ENCODE peak calls at places on chromosomes 6 and 20, in five cellular contexts. Y is HepG2, E is HEK293T, S is GM12878, N is K562. G is an unnamed sample.

GRCh38 chr6:14664616-14665315 is 547.2 kb downstream of the CD83 start:
- DNase-seq in E (no peak), S (no peak), Y (no peak), N (no peak), G (peak; percentile 23)

GRCh38 chr6:126195625-126196236 is 144.2 kb upstream of the CENPW start:
- DNase-seq in Y (no peak), N (peak; percentile 35), S (no peak), E (no peak), G (no peak)

GRCh38 chr6:116410945-116411623 is 40.3 kb downstream of the DSE start:
- DNase-seq in Y (no peak), E (no peak), S (no peak), N (no peak), G (no peak)

GRCh38 chr20:48751871-48752270 is 75.9 kb downstream of the PREX1 start:
- DNase-seq in Y (no peak), E (no peak), S (no peak), N (no peak), G (no peak)

GRCh38 chr6:3139090-3139903 is 18.0 kb downstream of the TUBB2A start:
- DNase-seq in N (no peak), Y (peak; percentile 98), E (no peak), S (no peak), G (no peak)

GRCh38 chr6:168186438-168186837 is 107.4 kb upstream of the FRMD1 start:
- DNase-seq in E (no peak), S (no peak), Y (no peak), N (no peak), G (no peak)

GRCh38 chr20:48772183-48772976 is 55.4 kb downstream of the PREX1 start:
- DNase-seq in N (no peak), E (no peak), S (no peak), Y (no peak), G (no peak)

GRCh38 chr20:49448917-49449316 is 33.6 kb downstream of the KCNB1 start:
- DNase-seq in S (no peak), E (peak; percentile 43), Y (no peak), N (peak; percentile 87), G (no peak)

GRCh38 chr20:62822788-62823651 is 6.2 kb downstream of the COL9A3 start:
- DNase-seq in Y (peak; percentile 98), E (peak; percentile 82), S (no peak), N (peak; percentile 80), G (peak; percentile 89)

GRCh38 chr6:154960299-154960796 is 34.8 kb upstream of the TIAM2 start:
- DNase-seq in N (no peak), Y (peak; percentile 93), E (no peak), S (no peak), G (no peak)

GRCh38 chr6:83417880-83418663 is 12.8 kb downstream of the ME1 start:
- DNase-seq in S (no peak), N (peak; percentile 20), E (peak; percentile 44), Y (peak; percentile 27), G (peak; percentile 36)

GRCh38 chr6:41553405-41553999 is 7.3 kb downstream of the FOXP4 start:
- DNase-seq in Y (no peak), E (no peak), S (no peak), N (no peak), G (no peak)

GRCh38 chr6:128841518-128841917 is 41.4 kb upstream of the LAMA2 start:
- DNase-seq in S (no peak), E (no peak), Y (no peak), N (no peak), G (no peak)

GRCh38 chr6:127515234-127515793 is 3.8 kb downstream of the MTCL3 start:
- DNase-seq in Y (no peak), N (no peak), S (no peak), E (peak; percentile 66), G (peak; percentile 75)

GRCh38 chr6:110041830-110042229 is 63.7 kb downstream of the GPR6 start:
- DNase-seq in S (no peak), E (no peak), N (no peak), Y (no peak), G (no peak)

GRCh38 chr6:162294030-162294429 is 433.5 kb downstream of the PRKN start:
- DNase-seq in E (no peak), N (no peak), Y (no peak), S (no peak), G (no peak)

GRCh38 chr6:41706876-41707564 is 28.4 kb downstream of the TFEB start:
- DNase-seq in E (no peak), Y (no peak), S (no peak), N (no peak), G (no peak)

GRCh38 chr6:43972179-43972914 is 154.9 kb downstream of the MRPL14 start:
- DNase-seq in Y (no peak), N (no peak), E (no peak), S (no peak), G (no peak)

GRCh38 chr6:134373966-134374365 is 56.1 kb upstream of the SGK1 start:
- DNase-seq in N (no peak), Y (no peak), E (no peak), S (no peak), G (no peak)

GRCh38 chr6:5941188-5941587 is 65.5 kb downstream of the NRN1 start:
- DNase-seq in Y (no peak), N (no peak), S (no peak), E (no peak), G (no peak)

GRCh38 chr6:169199625-169200335 is 53.9 kb downstream of the THBS2 start:
- DNase-seq in E (no peak), S (no peak), N (no peak), Y (no peak), G (no peak)

GRCh38 chr6:39113788-39114187 is 1.2 kb downstream of the SAYSD1 start:
- DNase-seq in E (no peak), Y (no peak), S (no peak), N (no peak), G (no peak)

GRCh38 chr20:8509809-8510208 is 377.7 kb downstream of the PLCB1 start:
- DNase-seq in E (no peak), N (no peak), Y (no peak), S (no peak), G (peak; percentile 28)

GRCh38 chr20:44745560-44746366 is at the start of gene KCNK15:
- DNase-seq in E (no peak), S (no peak), N (peak; percentile 71), Y (no peak), G (peak; percentile 71)

GRCh38 chr6:34333858-34334257 is 58.6 kb downstream of the NUDT3 start:
- DNase-seq in N (no peak), S (no peak), E (no peak), Y (no peak), G (no peak)

GRCh38 chr20:24027229-24027628 is 38.6 kb upstream of the GGTLC1 start:
- DNase-seq in S (peak; percentile 2), E (no peak), Y (no peak), N (no peak), G (no peak)

GRCh38 chr6:113969888-113970807 is 800 bp downstream of the HDAC2 start:
- DNase-seq in N (peak; percentile 62), Y (peak; percentile 48), E (peak; percentile 62), S (no peak), G (peak; percentile 70)

GRCh38 chr20:20201639-20202038 is 149.3 kb downstream of the CFAP61 start:
- DNase-seq in S (no peak), N (no peak), E (no peak), Y (no peak), G (no peak)

GRCh38 chr6:151948007-151948745 is 140.7 kb downstream of the ESR1 start:
- DNase-seq in E (no peak), S (no peak), Y (no peak), N (no peak), G (no peak)

GRCh38 chr20:41476446-41476845 is 109.8 kb upstream of the EMILIN3 start:
- DNase-seq in Y (no peak), E (no peak), N (no peak), S (no peak), G (no peak)

GRCh38 chr6:135880066-135880972 is 28.8 kb downstream of the PDE7B start:
- DNase-seq in S (peak; percentile 61), E (no peak), Y (no peak), N (no peak), G (no peak)

GRCh38 chr6:27295301-27296079 is 16.6 kb downstream of the POM121L2 start:
- DNase-seq in E (peak; percentile 51), S (no peak), Y (peak; percentile 79), N (peak; percentile 65), G (no peak)

GRCh38 chr6:166598441-166599138 is 12.1 kb upstream of the RAMACL start:
- DNase-seq in S (no peak), N (no peak), Y (no peak), E (no peak), G (no peak)

GRCh38 chr6:157531169-157531985 is 150.4 kb downstream of the ZDHHC14 start:
- DNase-seq in Y (peak; percentile 100), S (no peak), E (no peak), N (no peak), G (no peak)
- TF ChIP-seq FOXM1 in Y (no peak), S (no peak), E (no peak), N (no peak), G (no peak)

GRCh38 chr6:146543211-146543939 is at the start of gene RAB32:
- DNase-seq in Y (peak; percentile 89), S (no peak), E (peak; percentile 76), N (peak; percentile 88), G (peak; percentile 95)
- TF ChIP-seq FOXM1 in Y (no peak), S (no peak), E (no peak), N (no peak), G (no peak)

GRCh38 chr6:46378882-46379405 is 112.3 kb downstream of the RCAN2 start:
- DNase-seq in Y (peak; percentile 26), E (no peak), N (no peak), S (no peak), G (no peak)
- TF ChIP-seq FOXM1 in Y (no peak), E (no peak), N (no peak), S (no peak), G (no peak)

GRCh38 chr20:37821691-37822655 is 81.0 kb upstream of the VSTM2L start:
- DNase-seq in E (no peak), N (no peak), Y (no peak), S (no peak), G (no peak)
- TF ChIP-seq FOXM1 in E (no peak), N (no peak), Y (no peak), S (no peak), G (no peak)

DNA sequence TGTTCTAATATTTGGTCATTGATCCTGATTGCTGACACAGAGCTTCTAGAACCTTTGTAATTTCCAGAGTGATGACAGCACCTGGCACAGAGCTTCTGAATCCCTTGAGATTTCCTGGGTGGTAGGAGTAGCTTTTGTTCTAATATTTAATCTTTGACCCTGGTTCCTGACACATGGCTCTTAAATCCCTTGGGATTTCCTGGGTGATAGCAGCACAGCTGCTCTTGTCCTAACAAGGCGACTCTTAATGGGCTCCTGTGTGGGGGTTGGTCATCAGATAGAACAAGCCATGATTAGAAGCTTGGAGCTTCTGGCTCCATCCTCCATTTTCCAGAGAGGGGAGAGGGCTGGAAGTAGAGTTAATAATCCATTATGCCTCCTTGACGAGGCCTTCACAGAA is 18.4 kb downstream of the GMPR start:
- DNase-seq in S (no peak), Y (no peak), N (no peak), E (no peak), G (no peak)
- TF ChIP-seq FOXM1 in S (no peak), Y (no peak), N (no peak), E (no peak), G (no peak)

DNA sequence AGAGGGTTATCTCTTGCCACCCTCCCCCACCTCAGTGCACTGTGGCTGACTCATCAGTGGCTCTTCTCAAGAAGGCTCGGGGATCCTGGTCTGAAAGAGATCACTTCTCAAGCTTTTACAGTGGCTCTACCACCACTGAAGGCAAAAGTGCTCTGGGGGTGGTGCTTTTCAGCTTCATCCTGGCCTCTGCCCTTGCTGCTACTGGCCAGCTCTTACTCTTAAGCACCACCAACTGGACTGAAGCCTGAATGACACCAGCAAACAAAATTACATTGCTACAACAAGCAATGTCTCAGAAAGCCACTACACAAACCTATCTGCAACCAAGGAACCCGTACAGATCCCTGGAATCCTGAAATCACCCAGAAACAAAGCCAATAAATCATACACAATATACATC is 402.1 kb downstream of the EPHA7 start:
- DNase-seq in E (peak; percentile 23), N (no peak), Y (peak; percentile 2), S (no peak), G (no peak)
- TF ChIP-seq FOXM1 in E (no peak), N (no peak), Y (no peak), S (no peak), G (no peak)

G was measured in SK-N-SH.